ENCODE peak calls at places on chromosomes 5 and 9, in ten cellular contexts. One of them, this sample, is unnamed. For H3K27me3, the result is how much of the 10 kb centered on the place peaks cover.

GRCh38 chr5:106699198-106699597 is 971.5 kb downstream of the EFNA5 start:
- DNase-seq in HCT116: no peak
- DNase-seq in heart left ventricle: no peak
- DNase-seq in right lobe of liver: no peak
- DNase-seq in transverse colon: no peak
- DNase-seq in stomach: no peak
- DNase-seq in K562: no peak
- DNase-seq in sigmoid colon: no peak
- DNase-seq in IMR-90: no peak
- DNase-seq in suprapubic skin: no peak
- DNase-seq in this sample: no peak

GRCh38 chr5:2719332-2719731 is 32.1 kb downstream of the IRX2 start:
- DNase-seq in HCT116: no peak
- DNase-seq in heart left ventricle: no peak
- DNase-seq in right lobe of liver: no peak
- DNase-seq in transverse colon: no peak
- DNase-seq in stomach: no peak
- DNase-seq in K562: no peak
- DNase-seq in sigmoid colon: no peak
- DNase-seq in IMR-90: no peak
- DNase-seq in suprapubic skin: no peak
- DNase-seq in this sample: no peak

GRCh38 chr9:123957168-123957721 is 27.3 kb upstream of the DENND1A start:
- DNase-seq in HCT116: no peak
- DNase-seq in heart left ventricle: no peak
- DNase-seq in right lobe of liver: no peak
- DNase-seq in transverse colon: no peak
- DNase-seq in stomach: no peak
- DNase-seq in K562: no peak
- DNase-seq in sigmoid colon: no peak
- DNase-seq in IMR-90: no peak
- DNase-seq in suprapubic skin: no peak
- DNase-seq in this sample: no peak

GRCh38 chr9:90895786-90896185 is 94.2 kb downstream of the SYK start:
- DNase-seq in HCT116: no peak
- DNase-seq in heart left ventricle: no peak
- DNase-seq in right lobe of liver: no peak
- DNase-seq in transverse colon: no peak
- DNase-seq in stomach: no peak
- DNase-seq in K562: no peak
- DNase-seq in sigmoid colon: no peak
- DNase-seq in IMR-90: no peak
- DNase-seq in suprapubic skin: no peak
- DNase-seq in this sample: no peak

GRCh38 chr9:5971740-5972139 is 43.7 kb downstream of the RANBP6 start:
- DNase-seq in HCT116: no peak
- DNase-seq in heart left ventricle: no peak
- DNase-seq in right lobe of liver: no peak
- DNase-seq in transverse colon: no peak
- DNase-seq in stomach: no peak
- DNase-seq in K562: no peak
- DNase-seq in sigmoid colon: no peak
- DNase-seq in IMR-90: peak
- DNase-seq in suprapubic skin: no peak
- DNase-seq in this sample: no peak

GRCh38 chr9:72362680-72363139 is 2.3 kb downstream of the ZFAND5 start:
- DNase-seq in HCT116: no peak
- DNase-seq in heart left ventricle: peak
- DNase-seq in right lobe of liver: peak
- DNase-seq in transverse colon: peak
- DNase-seq in stomach: peak
- DNase-seq in K562: peak
- DNase-seq in sigmoid colon: peak
- DNase-seq in IMR-90: peak
- DNase-seq in suprapubic skin: no peak
- DNase-seq in this sample: peak

GRCh38 chr9:20031836-20032235 is 243.0 kb upstream of the SLC24A2 start:
- DNase-seq in HCT116: no peak
- DNase-seq in heart left ventricle: no peak
- DNase-seq in right lobe of liver: no peak
- DNase-seq in transverse colon: no peak
- DNase-seq in stomach: no peak
- DNase-seq in K562: no peak
- DNase-seq in sigmoid colon: no peak
- DNase-seq in IMR-90: no peak
- DNase-seq in suprapubic skin: no peak
- DNase-seq in this sample: no peak

GRCh38 chr5:66306105-66306843 is 162.2 kb downstream of the SREK1 start:
- DNase-seq in HCT116: peak
- DNase-seq in heart left ventricle: peak
- DNase-seq in right lobe of liver: no peak
- DNase-seq in transverse colon: peak
- DNase-seq in stomach: peak
- DNase-seq in K562: peak
- DNase-seq in sigmoid colon: peak
- DNase-seq in IMR-90: peak
- DNase-seq in suprapubic skin: no peak
- DNase-seq in this sample: no peak

GRCh38 chr9:72524820-72525539 is 3.6 kb downstream of the TMC1 start:
- DNase-seq in HCT116: peak
- DNase-seq in heart left ventricle: peak
- DNase-seq in right lobe of liver: no peak
- DNase-seq in transverse colon: peak
- DNase-seq in stomach: peak
- DNase-seq in K562: no peak
- DNase-seq in sigmoid colon: peak
- DNase-seq in IMR-90: peak
- DNase-seq in suprapubic skin: no peak
- DNase-seq in this sample: no peak

GRCh38 chr9:134029248-134030226 is 4.3 kb downstream of the BRD3OS start:
- DNase-seq in HCT116: no peak
- DNase-seq in heart left ventricle: no peak
- DNase-seq in right lobe of liver: peak
- DNase-seq in transverse colon: no peak
- DNase-seq in stomach: no peak
- DNase-seq in K562: no peak
- DNase-seq in sigmoid colon: peak
- DNase-seq in IMR-90: no peak
- DNase-seq in suprapubic skin: no peak
- DNase-seq in this sample: no peak

GRCh38 chr5:131661931-131662330 is 26.9 kb upstream of the RAPGEF6 start:
- DNase-seq in HCT116: no peak
- DNase-seq in heart left ventricle: no peak
- DNase-seq in right lobe of liver: no peak
- DNase-seq in transverse colon: no peak
- DNase-seq in stomach: no peak
- DNase-seq in K562: no peak
- DNase-seq in sigmoid colon: no peak
- DNase-seq in IMR-90: no peak
- DNase-seq in suprapubic skin: no peak
- DNase-seq in this sample: no peak

DNA sequence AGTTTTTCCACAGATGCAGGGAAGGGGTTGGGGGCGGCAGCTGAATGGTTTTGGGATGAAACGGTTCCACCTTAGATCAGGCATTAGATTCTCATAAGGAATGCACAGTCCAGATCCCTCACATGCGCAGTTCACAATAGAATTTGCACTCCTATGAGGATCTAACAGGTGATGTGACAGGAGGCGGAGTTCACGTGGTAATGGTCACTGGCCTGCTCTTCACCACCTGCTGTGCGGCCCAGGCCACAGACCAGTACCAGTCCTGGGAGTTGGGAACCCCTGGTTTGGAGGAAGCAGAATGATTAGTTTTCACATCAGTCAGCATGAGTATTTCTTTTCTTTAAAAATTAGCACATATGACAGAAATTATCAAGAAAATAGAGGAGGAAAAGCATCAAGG is 26.3 kb downstream of the ANP32B start:
- DNase-seq in HCT116: no peak
- DNase-seq in heart left ventricle: no peak
- DNase-seq in right lobe of liver: no peak
- DNase-seq in transverse colon: no peak
- DNase-seq in stomach: no peak
- DNase-seq in K562: no peak
- DNase-seq in sigmoid colon: no peak
- DNase-seq in IMR-90: no peak
- DNase-seq in suprapubic skin: no peak
- DNase-seq in this sample: no peak
- TF ChIP-seq POLR2A in HCT116: no peak
- TF ChIP-seq POLR2A in heart left ventricle: no peak
- TF ChIP-seq POLR2A in right lobe of liver: no peak
- TF ChIP-seq POLR2A in transverse colon: no peak
- TF ChIP-seq POLR2A in stomach: no peak
- TF ChIP-seq POLR2A in K562: peak
- TF ChIP-seq POLR2A in sigmoid colon: no peak
- TF ChIP-seq POLR2A in IMR-90: no peak
- TF ChIP-seq POLR2A in suprapubic skin: no peak
- TF ChIP-seq POLR2A in this sample: no peak

GRCh38 chr9:108759835-108760234 is 96.0 kb downstream of the ACTL7B start:
- DNase-seq in HCT116: no peak
- DNase-seq in heart left ventricle: no peak
- DNase-seq in right lobe of liver: no peak
- DNase-seq in transverse colon: no peak
- DNase-seq in stomach: no peak
- DNase-seq in K562: no peak
- DNase-seq in sigmoid colon: no peak
- DNase-seq in IMR-90: no peak
- DNase-seq in suprapubic skin: no peak
- DNase-seq in this sample: no peak

GRCh38 chr9:108762348-108763055 is 93.3 kb downstream of the ACTL7B start:
- DNase-seq in HCT116: no peak
- DNase-seq in heart left ventricle: no peak
- DNase-seq in right lobe of liver: no peak
- DNase-seq in transverse colon: no peak
- DNase-seq in stomach: no peak
- DNase-seq in K562: no peak
- DNase-seq in sigmoid colon: no peak
- DNase-seq in IMR-90: no peak
- DNase-seq in suprapubic skin: no peak
- DNase-seq in this sample: no peak

GRCh38 chr9:108760841-108761240 is 94.9 kb downstream of the ACTL7B start:
- DNase-seq in HCT116: no peak
- DNase-seq in heart left ventricle: no peak
- DNase-seq in right lobe of liver: no peak
- DNase-seq in transverse colon: no peak
- DNase-seq in stomach: no peak
- DNase-seq in K562: no peak
- DNase-seq in sigmoid colon: no peak
- DNase-seq in IMR-90: no peak
- DNase-seq in suprapubic skin: no peak
- DNase-seq in this sample: no peak

GRCh38 chr9:108759399-108759798 is 96.4 kb downstream of the ACTL7B start:
- DNase-seq in HCT116: no peak
- DNase-seq in heart left ventricle: no peak
- DNase-seq in right lobe of liver: no peak
- DNase-seq in transverse colon: no peak
- DNase-seq in stomach: no peak
- DNase-seq in K562: no peak
- DNase-seq in sigmoid colon: no peak
- DNase-seq in IMR-90: no peak
- DNase-seq in suprapubic skin: no peak
- DNase-seq in this sample: no peak

DNA sequence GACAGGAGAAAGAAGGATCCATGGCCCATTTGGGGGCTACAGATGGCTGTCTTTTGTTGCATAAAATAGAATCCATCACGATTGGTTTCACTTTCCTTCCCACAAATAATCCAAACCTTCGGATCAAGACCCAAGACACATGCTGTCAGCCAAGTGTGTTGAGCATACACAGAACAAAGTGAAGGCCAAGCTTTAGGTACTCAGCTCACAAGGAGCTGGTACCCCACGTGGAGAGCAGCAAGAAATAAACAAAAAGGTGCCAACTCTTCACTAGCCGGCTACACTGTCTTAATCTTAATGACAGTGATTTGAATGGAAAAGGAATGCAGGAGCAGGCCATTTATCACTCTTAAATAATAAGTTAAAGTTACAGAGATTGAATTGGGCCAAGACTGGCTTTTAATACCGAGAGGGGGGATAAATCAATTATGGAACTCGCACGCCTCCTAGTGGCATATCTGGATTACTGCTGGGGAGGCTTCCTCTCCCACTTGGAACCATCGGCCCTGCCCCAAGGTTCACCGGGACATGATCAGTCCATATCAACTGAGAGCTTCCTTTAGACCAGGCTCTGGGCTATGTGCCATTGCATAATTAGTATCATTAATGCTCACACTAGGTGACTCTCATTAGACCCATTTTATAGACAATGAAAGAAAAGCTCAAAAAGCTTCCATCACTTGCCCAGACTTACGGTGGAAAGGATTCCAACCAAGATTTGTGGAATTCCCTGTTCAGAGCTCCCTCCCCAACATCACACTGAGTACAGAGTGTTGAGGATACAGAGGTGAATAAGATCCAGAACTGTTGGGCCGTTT is 94.0 kb downstream of the ACTL7B start:
- DNase-seq in HCT116: peak
- DNase-seq in heart left ventricle: peak
- DNase-seq in right lobe of liver: no peak
- DNase-seq in transverse colon: peak
- DNase-seq in stomach: peak
- DNase-seq in K562: peak
- DNase-seq in sigmoid colon: peak
- DNase-seq in IMR-90: peak
- DNase-seq in suprapubic skin: peak
- DNase-seq in this sample: peak
- TF ChIP-seq CTCF in HCT116: peak
- TF ChIP-seq CTCF in heart left ventricle: peak
- TF ChIP-seq CTCF in right lobe of liver: peak
- TF ChIP-seq CTCF in transverse colon: peak
- TF ChIP-seq CTCF in stomach: peak
- TF ChIP-seq CTCF in K562: peak
- TF ChIP-seq CTCF in sigmoid colon: peak
- TF ChIP-seq CTCF in IMR-90: peak
- TF ChIP-seq CTCF in suprapubic skin: peak
- TF ChIP-seq CTCF in this sample: peak

GRCh38 chr5:1546556-1546955 is 22.8 kb upstream of the LPCAT1 start:
- DNase-seq in HCT116: no peak
- DNase-seq in heart left ventricle: no peak
- DNase-seq in right lobe of liver: no peak
- DNase-seq in transverse colon: no peak
- DNase-seq in stomach: no peak
- DNase-seq in K562: no peak
- DNase-seq in sigmoid colon: peak
- DNase-seq in IMR-90: no peak
- DNase-seq in suprapubic skin: no peak
- DNase-seq in this sample: no peak
- H3K27me3 ChIP-seq in HCT116: under half
- H3K27me3 ChIP-seq in heart left ventricle: under half
- H3K27me3 ChIP-seq in right lobe of liver: under half
- H3K27me3 ChIP-seq in transverse colon: under half
- H3K27me3 ChIP-seq in stomach: under half
- H3K27me3 ChIP-seq in K562: half or more
- H3K27me3 ChIP-seq in sigmoid colon: under half
- H3K27me3 ChIP-seq in IMR-90: under half
- H3K27me3 ChIP-seq in suprapubic skin: under half
- H3K27me3 ChIP-seq in this sample: under half

DNA sequence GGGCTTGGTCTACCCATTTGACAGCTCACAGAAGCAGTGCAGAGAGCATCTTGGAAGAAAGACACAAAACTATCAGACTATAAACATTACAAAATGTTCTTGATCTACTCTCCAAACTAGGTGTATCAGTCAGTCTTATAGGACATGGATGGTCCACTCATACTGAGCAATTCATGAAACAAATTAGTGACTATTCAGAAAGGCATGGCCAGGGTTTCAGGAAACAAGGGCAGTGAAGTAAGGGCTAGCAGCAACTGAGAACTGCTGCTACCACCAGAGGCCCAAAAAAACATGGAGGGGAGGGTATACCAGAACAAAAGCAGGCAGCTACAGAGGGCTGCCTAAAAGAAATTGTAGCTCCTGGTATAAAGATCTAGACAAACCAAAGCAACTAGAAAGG is 287.0 kb downstream of the PIK3R1 start:
- DNase-seq in HCT116: no peak
- DNase-seq in heart left ventricle: no peak
- DNase-seq in right lobe of liver: no peak
- DNase-seq in transverse colon: no peak
- DNase-seq in stomach: no peak
- DNase-seq in K562: no peak
- DNase-seq in sigmoid colon: no peak
- DNase-seq in IMR-90: peak
- DNase-seq in suprapubic skin: no peak
- DNase-seq in this sample: no peak
- TF ChIP-seq POLR2A in HCT116: no peak
- TF ChIP-seq POLR2A in heart left ventricle: no peak
- TF ChIP-seq POLR2A in right lobe of liver: no peak
- TF ChIP-seq POLR2A in transverse colon: no peak
- TF ChIP-seq POLR2A in stomach: no peak
- TF ChIP-seq POLR2A in K562: no peak
- TF ChIP-seq POLR2A in sigmoid colon: no peak
- TF ChIP-seq POLR2A in IMR-90: no peak
- TF ChIP-seq POLR2A in suprapubic skin: no peak
- TF ChIP-seq POLR2A in this sample: no peak

This sample was measured in tibial nerve.